ENCODE peak calls at places on chromosomes 5 and 9, in eight cellular contexts. W is A549, P is IMR-90, S is H1, T is K562, N is HepG2, O is endothelial cell of umbilical vein, A is GM12878. L is an unnamed sample.

GRCh38 chr9:764105-764524 is 77.4 kb upstream of the DMRT1 start:
- DNase-seq in A (no peak), O (peak; percentile 90), W (peak; percentile 95), P (peak; percentile 56), T (peak; percentile 53), N (peak; percentile 75), S (peak; percentile 64), L (peak; percentile 90)

GRCh38 chr9:127968046-127968445 is 12.7 kb downstream of the EEIG1 start:
- DNase-seq in A (no peak), S (no peak), T (no peak), N (no peak), O (peak; percentile 13), W (peak; percentile 82), P (peak; percentile 77), L (peak; percentile 81)

GRCh38 chr5:32278403-32278802 is 34.3 kb downstream of the MTMR12 start:
- DNase-seq in S (no peak), P (peak; percentile 82), W (no peak), A (no peak), T (no peak), O (no peak), N (no peak), L (no peak)

GRCh38 chr5:16265141-16265540 is 85.5 kb upstream of the MARCHF11 start:
- DNase-seq in N (no peak), W (no peak), T (no peak), A (no peak), S (no peak), P (no peak), O (no peak), L (no peak)

GRCh38 chr9:97889941-97890557 is 32.3 kb downstream of the TRMO start:
- DNase-seq in A (no peak), W (peak; percentile 21), O (peak; percentile 22), P (no peak), T (peak; percentile 83), N (no peak), S (peak; percentile 91), L (no peak)

GRCh38 chr9:135602789-135603481 is 36.4 kb downstream of the GLT6D1 start:
- DNase-seq in P (peak; percentile 27), T (peak; percentile 78), O (peak; percentile 46), W (peak; percentile 34), A (no peak), S (peak; percentile 86), N (no peak), L (peak; percentile 29)

GRCh38 chr9:101791938-101792337 is 53.5 kb upstream of the GRIN3A start:
- DNase-seq in N (peak; percentile 31), A (no peak), O (no peak), P (no peak), W (peak; percentile 56), T (peak; percentile 19), S (peak; percentile 77), L (peak; percentile 10)

GRCh38 chr5:163269624-163270023 is 167.8 kb upstream of the CCNG1 start:
- DNase-seq in O (no peak), S (no peak), A (no peak), P (no peak), T (no peak), W (peak; percentile 4), N (no peak), L (no peak)

GRCh38 chr9:125521462-125522327 is 185.3 kb downstream of the MAPKAP1 start:
- DNase-seq in P (peak; percentile 97), T (no peak), W (peak; percentile 34), N (peak; percentile 35), O (peak; percentile 86), A (no peak), S (no peak), L (peak; percentile 76)

GRCh38 chr5:1512541-1513291 is 11.0 kb downstream of the LPCAT1 start:
- DNase-seq in P (no peak), O (no peak), S (peak; percentile 43), T (no peak), W (no peak), A (no peak), N (no peak), L (no peak)

GRCh38 chr9:16729656-16730055 is 140.8 kb downstream of the BNC2 start:
- DNase-seq in O (no peak), S (no peak), T (no peak), P (peak; percentile 19), N (no peak), A (no peak), W (no peak), L (no peak)

GRCh38 chr9:16730162-16730561 is 140.3 kb downstream of the BNC2 start:
- DNase-seq in W (no peak), A (no peak), O (no peak), T (no peak), P (no peak), N (no peak), S (no peak), L (no peak)

GRCh38 chr9:16728128-16728505 is 142.4 kb downstream of the BNC2 start:
- DNase-seq in S (no peak), P (peak; percentile 27), A (no peak), T (no peak), O (no peak), N (no peak), W (no peak), L (no peak)

GRCh38 chr9:16735000-16735399 is 135.5 kb downstream of the BNC2 start:
- DNase-seq in O (no peak), P (no peak), S (no peak), N (no peak), T (no peak), W (no peak), A (no peak), L (no peak)

GRCh38 chr9:16732546-16732945 is 137.9 kb downstream of the BNC2 start:
- DNase-seq in A (no peak), T (no peak), W (no peak), N (no peak), S (no peak), O (no peak), P (no peak), L (no peak)
- H3K4me2 ChIP-seq in A (no peak overlapping the region), T (no peak overlapping the region), W (no peak overlapping the region), N (no peak overlapping the region), S (no peak overlapping the region), O (no peak overlapping the region), P (no peak overlapping the region), L (no peak overlapping the region)

GRCh38 chr9:93097496-93098205 is 1.6 kb downstream of the CARD19 start:
- DNase-seq in T (no peak), P (peak; percentile 12), A (no peak), S (no peak), W (no peak), O (peak; percentile 15), N (no peak), L (no peak)
- H3K4me3 ChIP-seq in T (no peak overlapping the region), P (peak overlapping the region; percentile 87), A (peak overlapping the region; percentile 86), S (no peak overlapping the region), W (peak overlapping the region; percentile 88), O (no peak overlapping the region), N (peak overlapping the region; percentile 82), L (peak overlapping the region; percentile 84)

DNA sequence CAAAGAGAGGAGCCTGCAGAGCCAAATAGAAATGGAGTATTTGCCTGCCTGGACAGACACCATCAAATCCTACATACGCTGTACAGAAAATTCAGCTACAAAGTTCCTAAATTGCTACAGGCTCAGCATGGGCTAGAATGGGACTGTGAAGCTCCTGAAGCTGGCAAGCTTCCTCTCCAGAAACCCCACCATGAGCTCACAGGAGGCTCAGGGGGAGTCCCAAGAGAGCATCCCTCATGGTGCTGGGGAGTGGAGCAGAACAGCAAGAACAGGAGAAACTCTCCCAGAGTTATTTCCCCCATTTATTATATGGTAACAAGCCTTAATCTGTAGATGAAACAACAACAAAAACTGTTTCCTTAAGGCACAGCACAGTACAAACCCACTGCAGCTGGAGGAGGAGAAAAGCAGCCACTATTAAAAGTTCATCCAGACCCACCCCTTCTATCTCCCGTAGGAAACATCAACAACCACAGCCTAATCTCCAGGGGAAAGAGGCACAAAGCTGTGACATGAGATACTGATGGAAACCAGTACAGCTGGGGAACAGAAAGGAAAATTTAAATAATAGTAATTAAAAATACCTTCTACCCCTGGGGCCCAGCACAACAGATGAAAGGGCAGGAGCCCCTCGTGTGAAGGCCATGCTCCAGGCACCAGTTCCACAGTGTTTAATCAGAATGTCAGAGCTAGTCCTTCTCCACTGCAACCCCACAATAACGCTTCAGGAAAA is 548.5 kb downstream of the MTRR start:
- DNase-seq in W (no peak), S (no peak), A (no peak), T (no peak), P (no peak), N (no peak), O (no peak), L (no peak)
- TF ChIP-seq POLR2A in W (no peak), S (no peak), A (no peak), T (no peak), P (no peak), N (no peak), O (no peak), L (no peak)

DNA sequence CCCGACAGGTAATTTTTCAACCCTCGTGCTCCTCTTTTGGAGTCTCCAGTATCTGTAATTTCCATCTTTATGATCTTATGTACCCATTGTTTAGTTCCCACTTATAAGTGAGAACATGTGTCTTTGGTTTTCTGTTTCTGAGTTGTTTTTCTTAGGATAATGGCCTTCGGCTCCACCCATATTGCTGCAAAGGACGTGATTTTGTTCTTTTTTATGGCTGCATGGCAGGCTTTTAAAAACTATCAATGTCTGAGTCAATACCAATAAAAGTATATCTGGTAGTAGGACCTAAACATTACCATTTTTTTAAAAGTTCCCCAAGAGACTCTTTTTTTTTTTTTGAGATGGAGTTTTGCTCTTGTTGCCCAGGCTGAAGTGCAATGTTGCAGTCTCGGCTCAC is 3.9 kb upstream of the SLC26A2 start:
- DNase-seq in A (no peak), O (no peak), T (no peak), W (no peak), S (no peak), P (no peak), N (no peak), L (no peak)
- H3K4me2 ChIP-seq in A (no peak overlapping the region), O (no peak overlapping the region), T (no peak overlapping the region), W (peak overlapping the region; percentile 80), S (no peak overlapping the region), P (no peak overlapping the region), N (no peak overlapping the region), L (no peak overlapping the region)

GRCh38 chr5:83474986-83475385 is 3.4 kb downstream of the VCAN start:
- DNase-seq in P (no peak), A (no peak), S (no peak), N (no peak), O (no peak), T (no peak), W (no peak), L (no peak)
- H3K4me3 ChIP-seq in P (peak overlapping the region; percentile 56), A (no peak overlapping the region), S (peak overlapping the region; percentile 79), N (no peak overlapping the region), O (no peak overlapping the region), T (no peak overlapping the region), W (peak overlapping the region; percentile 56), L (peak overlapping the region; percentile 62)

DNA sequence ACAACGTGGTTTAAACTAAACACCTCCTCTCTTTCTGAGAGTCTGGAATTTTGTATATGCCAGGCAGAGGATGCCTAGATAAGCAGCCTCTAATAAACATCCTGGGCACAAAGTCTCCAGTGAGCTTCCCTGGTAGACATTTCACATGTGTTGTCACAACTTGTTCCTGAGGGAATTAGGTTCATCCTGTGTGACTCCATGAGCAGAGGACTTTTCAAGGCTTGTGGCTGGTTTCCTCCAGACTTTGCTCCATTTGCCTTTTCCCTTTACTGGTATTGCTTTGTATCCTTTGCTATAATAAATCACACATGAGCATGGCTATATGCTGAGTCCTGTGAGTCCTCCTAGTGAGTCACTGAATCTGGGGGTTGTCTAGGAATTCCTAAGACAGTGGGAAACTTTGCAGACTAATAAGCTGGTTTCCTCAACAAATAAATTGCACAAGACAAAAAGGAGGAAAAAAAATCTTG is 77.4 kb downstream of the NR2F1-AS1 start:
- DNase-seq in A (no peak), W (peak; percentile 44), T (no peak), O (peak; percentile 79), N (peak; percentile 3), P (peak; percentile 97), S (no peak), L (no peak)
- TF ChIP-seq POLR2A in A (no peak), W (no peak), T (no peak), O (no peak), N (no peak), P (no peak), S (no peak), L (no peak)